ENCODE peak calls at places on chromosomes 3 and 15, in ten cellular contexts. B is body of pancreas; R is right atrium auricular region; H is CD8-positive, alpha-beta T cell; F is tibial nerve; T is left ventricle myocardium inferior; G is kidney; S is colonic mucosa; Y is PC-9; V is lung. C is an unnamed sample. For H3K4me1, the result is how much of the 10 kb centered on the place peaks cover.

GRCh38 chr15:41544650-41545015 is 576 bp upstream of the RPAP1 start:
- DNase-seq in B (peak), R (peak), H (peak), F (no peak), T (peak), G (no peak), S (peak), Y (no peak), V (peak), C (peak)

GRCh38 chr15:67186226-67186649 is 68.2 kb downstream of the AAGAB start:
- DNase-seq in B (peak), R (peak), H (no peak), F (no peak), T (peak), G (no peak), S (peak), Y (no peak), V (no peak), C (peak)

GRCh38 chr15:90681480-90681879 is 35.7 kb upstream of the BLM start:
- DNase-seq in B (peak), R (no peak), H (no peak), F (peak), T (no peak), G (no peak), S (no peak), Y (no peak), V (no peak), C (peak)

GRCh38 chr15:29270169-29270955 is 740 bp upstream of the NSMCE3 start:
- DNase-seq in B (no peak), R (no peak), H (no peak), F (no peak), T (no peak), G (no peak), S (peak), Y (no peak), V (no peak), C (no peak)

GRCh38 chr3:166660962-166661361 is 719.1 kb downstream of the ZBBX start:
- DNase-seq in B (no peak), R (no peak), H (no peak), F (no peak), T (no peak), G (no peak), S (no peak), Y (no peak), V (no peak), C (no peak)

GRCh38 chr3:107431048-107431297 is 53.7 kb downstream of the CCDC54 start:
- DNase-seq in B (no peak), R (peak), H (peak), F (no peak), T (peak), G (no peak), S (no peak), Y (no peak), V (peak), C (no peak)

GRCh38 chr3:57670543-57670942 is 22.3 kb downstream of the DENND6A start:
- DNase-seq in B (no peak), R (no peak), H (no peak), F (no peak), T (no peak), G (no peak), S (no peak), Y (no peak), V (no peak), C (no peak)

GRCh38 chr3:24365168-24365567 is 129.5 kb downstream of the THRB start:
- DNase-seq in B (peak), R (peak), H (no peak), F (no peak), T (no peak), G (no peak), S (peak), Y (peak), V (peak), C (peak)

GRCh38 chr3:122993573-122993972 is 34.0 kb downstream of the SEMA5B start:
- DNase-seq in B (no peak), R (no peak), H (no peak), F (no peak), T (no peak), G (no peak), S (no peak), Y (no peak), V (no peak), C (no peak)

GRCh38 chr3:21894459-21895083 is 143.6 kb upstream of the ZNF385D start:
- DNase-seq in B (no peak), R (no peak), H (no peak), F (no peak), T (no peak), G (no peak), S (no peak), Y (no peak), V (no peak), C (no peak)

GRCh38 chr15:63945838-63946298 is 100.4 kb downstream of the DAPK2 start:
- DNase-seq in B (no peak), R (peak), H (no peak), F (no peak), T (no peak), G (no peak), S (peak), Y (peak), V (peak), C (no peak)

GRCh38 chr3:107394502-107394901 is 17.3 kb downstream of the CCDC54 start:
- DNase-seq in B (no peak), R (no peak), H (no peak), F (no peak), T (no peak), G (no peak), S (no peak), Y (peak), V (no peak), C (no peak)

GRCh38 chr3:58151637-58152036 is 59.1 kb downstream of the DNASE1L3 start:
- DNase-seq in B (no peak), R (no peak), H (no peak), F (no peak), T (peak), G (no peak), S (no peak), Y (no peak), V (no peak), C (no peak)

GRCh38 chr15:27977656-27978055 is 121.5 kb downstream of the OCA2 start:
- DNase-seq in B (no peak), R (no peak), H (no peak), F (no peak), T (no peak), G (no peak), S (no peak), Y (no peak), V (no peak), C (no peak)

GRCh38 chr3:45026038-45026437 is at the start of gene CLEC3B:
- DNase-seq in B (peak), R (peak), H (no peak), F (peak), T (peak), G (peak), S (peak), Y (no peak), V (peak), C (peak)

GRCh38 chr15:89851665-89852341 is 37.2 kb upstream of the ANPEP start:
- DNase-seq in B (no peak), R (no peak), H (no peak), F (no peak), T (no peak), G (no peak), S (no peak), Y (no peak), V (no peak), C (no peak)

GRCh38 chr3:60514866-60515265 is 736.4 kb downstream of the FHIT start:
- DNase-seq in B (no peak), R (no peak), H (no peak), F (no peak), T (no peak), G (no peak), S (no peak), Y (no peak), V (no peak), C (no peak)

GRCh38 chr15:52567886-52568568 is 803 bp downstream of the ARPP19 start:
- DNase-seq in B (peak), R (no peak), H (peak), F (no peak), T (no peak), G (peak), S (peak), Y (peak), V (peak), C (peak)

GRCh38 chr3:133673746-133674145 is 12.0 kb upstream of the TOPBP1 start:
- DNase-seq in B (no peak), R (no peak), H (no peak), F (no peak), T (no peak), G (no peak), S (no peak), Y (no peak), V (no peak), C (no peak)

GRCh38 chr15:43204016-43204901 is 16.6 kb downstream of the EPB42 start:
- DNase-seq in B (peak), R (no peak), H (peak), F (no peak), T (peak), G (no peak), S (peak), Y (no peak), V (no peak), C (peak)

GRCh38 chr15:78216276-78217229 is 17.8 kb downstream of the ACSBG1 start:
- DNase-seq in B (peak), R (peak), H (no peak), F (no peak), T (peak), G (peak), S (peak), Y (peak), V (peak), C (peak)

GRCh38 chr15:23642413-23643044 is 5.1 kb downstream of the MAGEL2 start:
- DNase-seq in B (peak), R (no peak), H (peak), F (no peak), T (peak), G (peak), S (peak), Y (peak), V (peak), C (peak)

GRCh38 chr3:125582707-125583106 is 12.6 kb downstream of the OSBPL11 start:
- DNase-seq in B (no peak), R (no peak), H (no peak), F (no peak), T (no peak), G (no peak), S (no peak), Y (no peak), V (no peak), C (no peak)

GRCh38 chr15:65336767-65337435 is 32.4 kb downstream of the RNU5B-1 start:
- DNase-seq in B (no peak), R (no peak), H (no peak), F (no peak), T (no peak), G (peak), S (no peak), Y (no peak), V (no peak), C (no peak)

GRCh38 chr3:43309372-43310305 is 23.3 kb downstream of the SNRK start:
- DNase-seq in B (no peak), R (no peak), H (no peak), F (no peak), T (no peak), G (no peak), S (no peak), Y (no peak), V (no peak), C (no peak)

GRCh38 chr3:144003051-144003450 is 31.4 kb downstream of the DIPK2A start:
- DNase-seq in B (no peak), R (no peak), H (no peak), F (no peak), T (no peak), G (no peak), S (no peak), Y (no peak), V (no peak), C (no peak)

GRCh38 chr15:84112025-84112424 is 123.5 kb upstream of the GOLGA6L4 start:
- DNase-seq in B (no peak), R (no peak), H (no peak), F (no peak), T (no peak), G (no peak), S (no peak), Y (no peak), V (no peak), C (no peak)

GRCh38 chr3:31704651-31705179 is 172.0 kb downstream of the STT3B start:
- DNase-seq in B (peak), R (peak), H (no peak), F (no peak), T (no peak), G (peak), S (peak), Y (peak), V (peak), C (peak)

GRCh38 chr3:160287666-160288065 is 62.4 kb downstream of the C3orf80 start:
- DNase-seq in B (no peak), R (no peak), H (no peak), F (no peak), T (no peak), G (no peak), S (no peak), Y (no peak), V (no peak), C (no peak)

GRCh38 chr3:119338749-119339148 is 44.6 kb downstream of the ARHGAP31 start:
- DNase-seq in B (no peak), R (no peak), H (no peak), F (no peak), T (no peak), G (no peak), S (no peak), Y (no peak), V (no peak), C (no peak)

GRCh38 chr3:130258532-130258952 is 86.9 kb upstream of the COL6A5 start:
- DNase-seq in B (peak), R (no peak), H (no peak), F (no peak), T (peak), G (peak), S (no peak), Y (no peak), V (peak), C (peak)

GRCh38 chr3:81823882-81824395 is 62.5 kb upstream of the GBE1 start:
- DNase-seq in B (peak), R (no peak), H (no peak), F (no peak), T (no peak), G (no peak), S (no peak), Y (no peak), V (no peak), C (no peak)

GRCh38 chr3:72152551-72153476 is 367.9 kb upstream of the PROK2 start:
- DNase-seq in B (peak), R (peak), H (no peak), F (peak), T (peak), G (peak), S (peak), Y (no peak), V (peak), C (peak)

GRCh38 chr3:172543884-172544283 is 20.7 kb upstream of the TNFSF10 start:
- DNase-seq in B (no peak), R (no peak), H (no peak), F (no peak), T (no peak), G (no peak), S (no peak), Y (no peak), V (no peak), C (no peak)

GRCh38 chr15:32981536-32981935 is 213.0 kb downstream of the FMN1 start:
- DNase-seq in B (no peak), R (no peak), H (no peak), F (no peak), T (no peak), G (no peak), S (no peak), Y (no peak), V (no peak), C (no peak)

GRCh38 chr3:166125179-166125578 is 288.0 kb upstream of the BCHE start:
- DNase-seq in B (no peak), R (no peak), H (no peak), F (no peak), T (no peak), G (no peak), S (no peak), Y (no peak), V (no peak), C (no peak)

GRCh38 chr15:100612539-100612938 is 10.2 kb downstream of the ASB7 start:
- DNase-seq in B (no peak), R (no peak), H (no peak), F (no peak), T (no peak), G (no peak), S (no peak), Y (no peak), V (no peak), C (no peak)

DNA sequence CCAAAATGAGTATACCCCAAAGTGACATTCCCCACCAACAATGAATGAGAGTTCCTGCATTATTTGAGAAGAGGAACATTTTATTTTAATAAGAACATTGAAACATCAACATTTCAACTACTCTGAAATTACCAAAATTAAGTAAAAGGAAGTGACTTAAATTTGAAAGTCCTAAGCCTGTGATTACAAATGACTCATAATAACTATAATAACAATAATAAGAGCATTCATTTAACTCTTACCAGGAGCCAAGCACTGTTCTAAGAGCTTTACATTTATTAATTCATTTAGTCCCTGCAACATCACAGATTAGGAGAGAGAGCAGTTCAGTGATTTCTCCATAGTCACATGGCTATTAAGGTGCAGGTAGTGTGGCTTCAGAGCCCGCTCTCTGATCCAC is 32.5 kb downstream of the LRRC28 start:
- DNase-seq in B (no peak), R (no peak), H (no peak), F (no peak), T (no peak), G (no peak), S (no peak), Y (no peak), V (no peak), C (no peak)
- H3K4me1 ChIP-seq in B (under half), R (under half), H (under half), F (under half), T (under half), G (under half), S (under half), Y (under half), V (under half), C (under half)

GRCh38 chr3:188421151-188421821 is 267.3 kb downstream of the LPP start:
- DNase-seq in B (no peak), R (no peak), H (no peak), F (no peak), T (no peak), G (no peak), S (no peak), Y (no peak), V (no peak), C (no peak)
- H3K4me3 ChIP-seq in B (no peak), R (no peak), H (no peak), F (no peak), T (no peak), G (no peak), S (no peak), Y (no peak), V (no peak), C (no peak)

GRCh38 chr3:56591256-56591655 is 34.3 kb downstream of the CCDC66 start:
- DNase-seq in B (no peak), R (no peak), H (no peak), F (no peak), T (no peak), G (no peak), S (no peak), Y (no peak), V (no peak), C (no peak)

GRCh38 chr3:56590814-56591213 is 33.8 kb downstream of the CCDC66 start:
- DNase-seq in B (no peak), R (no peak), H (no peak), F (no peak), T (no peak), G (no peak), S (no peak), Y (peak), V (no peak), C (no peak)

GRCh38 chr3:56593455-56594158 is 36.6 kb downstream of the CCDC66 start:
- DNase-seq in B (peak), R (no peak), H (peak), F (no peak), T (no peak), G (no peak), S (no peak), Y (no peak), V (no peak), C (no peak)

GRCh38 chr3:56595956-56596355 is 39.0 kb downstream of the CCDC66 start:
- DNase-seq in B (no peak), R (no peak), H (no peak), F (no peak), T (no peak), G (no peak), S (no peak), Y (no peak), V (no peak), C (no peak)

GRCh38 chr3:56596441-56596840 is 39.5 kb downstream of the CCDC66 start:
- DNase-seq in B (no peak), R (no peak), H (no peak), F (no peak), T (no peak), G (no peak), S (no peak), Y (no peak), V (no peak), C (no peak)
- TF ChIP-seq CTCF in B (no peak), R (no peak), H (no peak), F (no peak), T (no peak), G (no peak), S (no peak), Y (no peak), V (no peak), C (no peak)

DNA sequence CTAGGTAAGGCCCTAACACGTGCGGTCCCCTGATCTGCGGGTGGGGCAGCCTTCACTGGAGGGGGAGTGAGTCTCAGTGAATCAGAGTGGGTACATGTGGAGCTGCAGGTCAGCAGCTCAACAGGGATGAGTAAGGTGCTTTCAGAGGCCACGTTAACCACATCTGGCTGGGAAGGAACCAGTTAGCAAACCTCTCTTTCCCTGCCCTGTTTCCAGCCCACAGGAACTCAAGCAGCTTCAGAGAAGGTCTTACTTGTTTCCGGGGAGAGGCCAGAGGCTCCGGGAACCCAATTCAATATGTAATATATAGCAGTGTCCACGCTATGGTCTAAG is 175.3 kb downstream of the XXYLT1 start:
- DNase-seq in B (no peak), R (no peak), H (no peak), F (no peak), T (peak), G (no peak), S (no peak), Y (no peak), V (no peak), C (peak)
- H3K4me1 ChIP-seq in B (under half), R (under half), H (under half), F (under half), T (under half), G (under half), S (under half), Y (under half), V (under half), C (under half)

GRCh38 chr3:3800685-3801509 is 1.7 kb downstream of the LRRN1 start:
- DNase-seq in B (peak), R (no peak), H (no peak), F (no peak), T (peak), G (peak), S (peak), Y (no peak), V (no peak), C (peak)
- H3K4me3 ChIP-seq in B (peak), R (peak), H (peak), F (peak), T (peak), G (no peak), S (peak), Y (no peak), V (peak), C (peak)